ENCODE peak calls at places on chromosome 18, in five cellular contexts. H is fibroblast of lung; F is activated CD8-positive, alpha-beta memory T cell treated with anti-CD3 and anti-CD28 coated beads, Interleukin-2, amount 10 ng/mL, durations not matched to agents 7 days and 5 days; Q is HTR-8/SVneo; J is KBM-7. Y is an unnamed sample.

GRCh38 chr18:59385191-59385590 is 26.1 kb upstream of the LMAN1 start:
- DNase-seq in H (no peak), F (no peak), Q (no peak), J (no peak), Y (no peak)

GRCh38 chr18:7566244-7566586 is 901 bp upstream of the PTPRM start:
- DNase-seq in H (peak; percentile 6), F (no peak), Q (no peak), J (no peak), Y (no peak)

GRCh38 chr18:21454725-21455124 is 145.8 kb downstream of the ESCO1 start:
- DNase-seq in H (no peak), F (no peak), Q (no peak), J (no peak), Y (no peak)

GRCh38 chr18:7205346-7205745 is 25.5 kb upstream of the LRRC30 start:
- DNase-seq in H (peak; percentile 17), F (no peak), Q (no peak), J (no peak), Y (no peak)

GRCh38 chr18:77207540-77207939 is 42.1 kb upstream of the GALR1 start:
- DNase-seq in H (peak; percentile 62), F (peak; percentile 56), Q (peak; percentile 47), J (peak; percentile 68), Y (no peak)

GRCh38 chr18:79697178-79697577 is 17.6 kb downstream of the CTDP1 start:
- DNase-seq in H (no peak), F (no peak), Q (no peak), J (no peak), Y (no peak)

GRCh38 chr18:67597759-67598158 is 81.2 kb upstream of the DSEL start:
- DNase-seq in H (no peak), F (no peak), Q (peak; percentile 1), J (no peak), Y (no peak)

GRCh38 chr18:39480494-39481245 is 1915.1 kb upstream of the CELF4 start:
- DNase-seq in H (no peak), F (no peak), Q (no peak), J (no peak), Y (no peak)

GRCh38 chr18:55090566-55091187 is 131.4 kb upstream of the CCDC68 start:
- DNase-seq in H (peak; percentile 61), F (no peak), Q (no peak), J (no peak), Y (no peak)

GRCh38 chr18:40283560-40283959 is 1671.5 kb upstream of the PIK3C3 start:
- DNase-seq in H (no peak), F (no peak), Q (no peak), J (no peak), Y (no peak)

GRCh38 chr18:47175895-47176575 is at the start of gene IER3IP1:
- DNase-seq in H (peak; percentile 92), F (peak; percentile 91), Q (peak; percentile 68), J (peak; percentile 87), Y (peak; percentile 66)

GRCh38 chr18:986071-986470 is 81.4 kb downstream of the ADCYAP1 start:
- DNase-seq in H (peak; percentile 52), F (no peak), Q (no peak), J (no peak), Y (no peak)

GRCh38 chr18:74166397-74166796 is 18.1 kb downstream of the TIMM21 start:
- DNase-seq in H (no peak), F (no peak), Q (no peak), J (no peak), Y (no peak)

GRCh38 chr18:77248873-77249582 is 620 bp upstream of the GALR1 start:
- DNase-seq in H (no peak), F (no peak), Q (no peak), J (no peak), Y (no peak)

GRCh38 chr18:22168360-22168921 is 948 bp upstream of the GATA6 start:
- DNase-seq in H (no peak), F (no peak), Q (peak; percentile 33), J (peak; percentile 18), Y (no peak)

GRCh38 chr18:72652990-72653593 is 109.0 kb upstream of the CBLN2 start:
- DNase-seq in H (peak; percentile 10), F (no peak), Q (peak; percentile 10), J (peak; percentile 28), Y (no peak)

GRCh38 chr18:55588001-55588875 is at the start of gene TCF4:
- DNase-seq in H (peak; percentile 73), F (peak; percentile 39), Q (peak; percentile 17), J (peak; percentile 65), Y (peak; percentile 10)

GRCh38 chr18:57432765-57433400 is 2.3 kb upstream of the ONECUT2 start:
- DNase-seq in H (no peak), F (no peak), Q (no peak), J (no peak), Y (no peak)

GRCh38 chr18:23307567-23308295 is 145.4 kb upstream of the RIOK3 start:
- DNase-seq in H (peak; percentile 84), F (peak; percentile 89), Q (no peak), J (no peak), Y (peak; percentile 54)

Y was measured in H54.